ENCODE peak calls at places on chromosomes 5 and 9, in six cellular contexts. K, I, G, S, R and H are unnamed samples.

GRCh38 chr5:173594061-173594460 is 22.4 kb downstream of the BOD1 start:
- DNase-seq in K (no peak), I (no peak), G (peak), S (no peak), R (no peak), H (no peak)

GRCh38 chr5:96259211-96259772 is 173.8 kb downstream of the PCSK1 start:
- DNase-seq in K (no peak), I (peak), G (peak), S (no peak), R (peak), H (no peak)

GRCh38 chr9:130268521-130269131 is 3.1 kb downstream of the HMCN2 start:
- DNase-seq in K (no peak), I (no peak), G (no peak), S (peak), R (no peak), H (peak)

GRCh38 chr5:55601209-55601618 is 66.5 kb upstream of the PLPP1 start:
- DNase-seq in K (peak), I (peak), G (peak), S (peak), R (peak), H (peak)

GRCh38 chr5:27311544-27311943 is 273.2 kb upstream of the CDH9 start:
- DNase-seq in K (no peak), I (no peak), G (peak), S (no peak), R (no peak), H (no peak)

GRCh38 chr5:78318337-78318736 is 23.8 kb upstream of the AP3B1 start:
- DNase-seq in K (no peak), I (no peak), G (no peak), S (no peak), R (no peak), H (no peak)

GRCh38 chr9:20508242-20508641 is 114.1 kb downstream of the MLLT3 start:
- DNase-seq in K (no peak), I (no peak), G (no peak), S (no peak), R (no peak), H (no peak)

GRCh38 chr9:3948826-3949578 is 350.9 kb downstream of the GLIS3 start:
- DNase-seq in K (no peak), I (no peak), G (peak), S (no peak), R (no peak), H (no peak)

GRCh38 chr9:108671794-108672193 is 184.0 kb downstream of the ACTL7B start:
- DNase-seq in K (no peak), I (no peak), G (peak), S (no peak), R (no peak), H (peak)

GRCh38 chr5:1318659-1319251 is 23.9 kb upstream of the TERT start:
- DNase-seq in K (no peak), I (no peak), G (no peak), S (peak), R (no peak), H (no peak)

GRCh38 chr5:55994502-55994997 is at the start of gene IL6ST:
- DNase-seq in K (peak), I (peak), G (peak), S (no peak), R (peak), H (no peak)

GRCh38 chr5:56175465-56175864 is 57.7 kb downstream of the ANKRD55 start:
- DNase-seq in K (peak), I (no peak), G (peak), S (peak), R (peak), H (no peak)

GRCh38 chr9:124394596-124394995 is 20.6 kb downstream of the PSMB7 start:
- DNase-seq in K (no peak), I (no peak), G (no peak), S (no peak), R (no peak), H (no peak)

GRCh38 chr5:91188755-91189154 is 194.4 kb downstream of the ARRDC3 start:
- DNase-seq in K (no peak), I (no peak), G (no peak), S (no peak), R (no peak), H (no peak)

GRCh38 chr5:142245776-142246175 is 79.0 kb downstream of the SPRY4 start:
- DNase-seq in K (no peak), I (no peak), G (no peak), S (no peak), R (no peak), H (no peak)

GRCh38 chr5:72649449-72649848 is 142.2 kb upstream of the ZNF366 start:
- DNase-seq in K (no peak), I (no peak), G (peak), S (peak), R (no peak), H (no peak)

GRCh38 chr5:179873176-179873575 is 14.6 kb upstream of the MRNIP start:
- DNase-seq in K (no peak), I (no peak), G (no peak), S (no peak), R (no peak), H (no peak)

GRCh38 chr5:20559845-20560244 is 571.8 kb upstream of the CDH18 start:
- DNase-seq in K (no peak), I (no peak), G (no peak), S (no peak), R (no peak), H (no peak)

GRCh38 chr5:153555420-153556114 is 65.1 kb downstream of the GRIA1 start:
- DNase-seq in K (no peak), I (no peak), G (no peak), S (no peak), R (no peak), H (no peak)

GRCh38 chr5:96062836-96063235 is 101.2 kb upstream of the ELL2 start:
- DNase-seq in K (no peak), I (no peak), G (no peak), S (no peak), R (no peak), H (no peak)

GRCh38 chr9:125989090-125989501 is 241.9 kb downstream of the PBX3 start:
- DNase-seq in K (no peak), I (no peak), G (no peak), S (peak), R (no peak), H (peak)

GRCh38 chr5:120139039-120139438 is 325.1 kb upstream of the PRR16 start:
- DNase-seq in K (peak), I (peak), G (peak), S (no peak), R (peak), H (no peak)

GRCh38 chr5:75331-76320 is 16.3 kb upstream of the PLEKHG4B start:
- DNase-seq in K (no peak), I (no peak), G (no peak), S (no peak), R (no peak), H (no peak)

GRCh38 chr9:119675951-119676350 is 306.7 kb upstream of the BRINP1 start:
- DNase-seq in K (no peak), I (no peak), G (no peak), S (no peak), R (no peak), H (no peak)

GRCh38 chr5:14112998-14113652 is 30.0 kb upstream of the TRIO start:
- DNase-seq in K (peak), I (no peak), G (no peak), S (no peak), R (peak), H (no peak)

GRCh38 chr9:116336133-116336862 is 182.7 kb downstream of the PAPPA start:
- DNase-seq in K (no peak), I (no peak), G (peak), S (no peak), R (no peak), H (no peak)

GRCh38 chr5:176519810-176520720 is 17.1 kb downstream of the RNF44 start:
- DNase-seq in K (no peak), I (no peak), G (no peak), S (no peak), R (no peak), H (no peak)

GRCh38 chr5:39539470-39539869 is 114.7 kb upstream of the DAB2 start:
- DNase-seq in K (no peak), I (no peak), G (no peak), S (no peak), R (no peak), H (no peak)
- TF ChIP-seq POLR2A in K (no peak), I (no peak), G (no peak), S (no peak), R (no peak), H (no peak)

GRCh38 chr5:85148701-85149100 is 764.0 kb upstream of the EDIL3 start:
- DNase-seq in K (no peak), I (no peak), G (no peak), S (no peak), R (no peak), H (no peak)
- H3K4me3 ChIP-seq in K (no peak), I (no peak), G (no peak), S (no peak), R (no peak), H (no peak)

DNA sequence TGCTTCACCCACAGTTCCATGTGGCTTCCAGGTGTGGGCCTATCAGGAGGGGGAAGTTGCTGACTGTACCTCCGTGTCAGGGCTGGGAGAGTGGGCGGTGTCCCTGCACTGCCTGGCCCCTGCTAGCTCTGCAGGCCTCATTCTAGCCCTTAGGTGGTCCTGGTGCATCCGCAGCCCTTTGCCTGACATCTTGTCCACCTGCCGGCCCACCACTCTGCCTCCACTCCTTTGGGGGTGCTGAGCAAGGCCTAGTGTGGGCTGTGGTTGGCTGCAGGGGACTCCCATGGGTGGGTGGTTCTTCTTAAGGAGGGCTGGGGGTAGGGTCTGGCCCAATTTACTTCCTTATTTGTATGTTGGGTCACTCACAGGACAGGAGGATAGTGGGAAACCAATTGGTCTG is 66.9 kb downstream of the HSPA4 start:
- DNase-seq in K (no peak), I (no peak), G (no peak), S (no peak), R (no peak), H (no peak)
- TF ChIP-seq CTCF in K (no peak), I (no peak), G (no peak), S (no peak), R (no peak), H (no peak)

GRCh38 chr9:15553528-15553898 is 670 bp downstream of the CCDC171 start:
- DNase-seq in K (no peak), I (no peak), G (no peak), S (no peak), R (peak), H (no peak)

GRCh38 chr9:15552641-15553527 is at the start of gene CCDC171:
- DNase-seq in K (peak), I (peak), G (peak), S (peak), R (peak), H (peak)
- TF ChIP-seq POLR2A in K (no peak), I (peak), G (peak), S (peak), R (peak), H (no peak)

DNA sequence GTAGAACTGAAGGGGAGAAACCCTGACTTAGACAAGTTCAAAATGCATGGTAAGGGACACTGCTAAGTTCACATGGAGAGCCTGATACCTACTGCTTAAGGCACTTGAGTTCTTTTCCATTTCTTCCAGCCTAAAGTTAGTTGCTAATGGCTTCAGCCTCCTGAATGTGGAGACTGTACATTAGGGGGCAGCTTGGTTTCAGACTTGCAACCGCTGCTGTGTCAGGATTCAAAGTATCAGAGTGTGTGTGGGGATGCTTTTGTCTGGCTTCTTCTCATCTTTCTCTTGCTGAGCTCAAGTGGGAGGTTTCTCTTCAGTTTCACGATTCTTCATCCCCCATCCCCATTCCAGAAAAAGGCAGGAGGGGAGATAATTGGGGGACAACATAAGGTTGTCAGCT is 49.4 kb downstream of the ATP10B start:
- DNase-seq in K (no peak), I (no peak), G (no peak), S (no peak), R (no peak), H (no peak)
- H3K4me3 ChIP-seq in K (no peak), I (no peak), G (no peak), S (no peak), R (no peak), H (no peak)

GRCh38 chr5:74433255-74434123 is 207.0 kb downstream of the ENC1 start:
- DNase-seq in K (no peak), I (no peak), G (peak), S (no peak), R (peak), H (no peak)
- TF ChIP-seq CTCF in K (no peak), I (no peak), G (no peak), S (no peak), R (no peak), H (no peak)

DNA sequence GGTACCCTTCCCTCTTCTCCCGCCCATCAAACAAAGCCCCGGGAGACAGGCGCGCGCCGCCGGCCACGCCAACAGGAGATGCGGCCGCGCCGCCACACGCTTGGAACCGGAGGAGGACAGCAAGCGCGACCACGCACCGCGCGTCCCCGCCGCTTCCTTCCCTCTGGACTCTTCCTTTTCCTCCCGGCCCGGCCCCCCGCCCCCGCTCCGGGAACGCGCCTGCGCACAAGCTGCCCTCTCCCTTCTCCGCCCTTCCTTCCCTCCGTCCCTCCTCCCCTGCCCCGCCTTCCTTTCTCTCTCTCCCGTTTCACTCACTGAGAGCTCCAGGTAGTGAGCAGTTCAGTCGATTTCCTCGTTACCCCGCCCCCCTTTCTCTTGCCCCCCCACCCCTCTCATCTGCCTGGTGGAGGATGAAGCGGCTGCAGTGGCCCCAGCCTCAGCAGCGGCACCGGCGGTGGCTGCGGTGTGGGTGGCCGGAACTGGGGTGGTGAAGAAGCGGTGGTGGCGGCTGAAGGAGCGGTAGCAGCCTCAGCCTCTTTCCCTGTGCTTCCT is at the start of gene RASA1:
- DNase-seq in K (peak), I (peak), G (peak), S (peak), R (peak), H (peak)
- TF ChIP-seq POLR2A in K (no peak), I (peak), G (peak), S (peak), R (peak), H (peak)